ENCODE peak calls at places on chromosomes 1 and 21, in nine cellular contexts. E, Y, D, U, V, S, G, T and J are unnamed samples.

GRCh38 chr1:206579747-206580437 is 32.4 kb downstream of the EIF2D start:
- DNase-seq in G (no peak), Y (peak; percentile 97), E (peak; percentile 64), V (peak; percentile 79), S (peak; percentile 84), D (no peak), U (peak; percentile 69), T (peak; percentile 78), J (no peak)

GRCh38 chr1:24085007-24085406 is 26.9 kb downstream of the MYOM3 start:
- DNase-seq in D (no peak), V (no peak), U (no peak), E (no peak), G (no peak), S (no peak), T (no peak), Y (no peak), J (no peak)

GRCh38 chr1:44505210-44505993 is 100.3 kb downstream of the RNF220 start:
- DNase-seq in V (no peak), T (no peak), G (no peak), D (no peak), E (no peak), Y (no peak), U (no peak), S (no peak), J (no peak)

GRCh38 chr1:173554089-173554488 is 48.8 kb downstream of the SLC9C2 start:
- DNase-seq in G (no peak), Y (no peak), V (no peak), E (no peak), T (no peak), U (no peak), D (no peak), S (no peak), J (no peak)

GRCh38 chr21:36150192-36150711 is 6.4 kb upstream of the DOP1B start:
- DNase-seq in G (no peak), D (no peak), S (no peak), U (peak; percentile 69), E (peak; percentile 41), Y (no peak), V (no peak), T (no peak), J (no peak)

GRCh38 chr1:110667766-110668165 is 7.0 kb downstream of the KCNA3 start:
- DNase-seq in G (no peak), V (no peak), U (no peak), E (no peak), S (no peak), Y (no peak), T (no peak), D (no peak), J (no peak)

GRCh38 chr1:77977989-77978292 is 931 bp downstream of the FUBP1 start:
- DNase-seq in Y (no peak), G (no peak), D (no peak), U (no peak), S (no peak), V (no peak), T (no peak), E (no peak), J (no peak)

GRCh38 chr1:199515261-199515660 is 512.2 kb upstream of the NR5A2 start:
- DNase-seq in T (no peak), V (no peak), Y (no peak), D (no peak), U (no peak), G (no peak), E (no peak), S (no peak), J (no peak)

GRCh38 chr1:211639500-211640361 is 35.7 kb downstream of the NEK2 start:
- DNase-seq in Y (no peak), V (no peak), T (no peak), S (no peak), D (peak; percentile 71), G (no peak), E (peak; percentile 93), U (peak; percentile 93), J (peak; percentile 87)

GRCh38 chr1:30194046-30194619 is 529.3 kb downstream of the MATN1 start:
- DNase-seq in D (no peak), T (no peak), U (no peak), Y (no peak), E (no peak), V (no peak), S (no peak), G (no peak), J (no peak)

GRCh38 chr1:62689524-62689923 is 1.3 kb upstream of the DOCK7 start:
- DNase-seq in D (peak; percentile 43), G (no peak), V (no peak), T (no peak), E (peak; percentile 84), S (no peak), Y (no peak), U (peak; percentile 82), J (peak; percentile 52)

GRCh38 chr1:113744114-113744513 is 15.2 kb downstream of the PHTF1 start:
- DNase-seq in G (no peak), D (no peak), Y (no peak), U (no peak), V (no peak), S (no peak), T (no peak), E (no peak), J (no peak)

GRCh38 chr1:28243685-28244439 is 7.9 kb downstream of the ATP5IF1 start:
- DNase-seq in E (no peak), V (no peak), D (no peak), Y (no peak), S (peak; percentile 43), G (peak; percentile 39), U (no peak), T (no peak), J (no peak)

GRCh38 chr1:221987860-221988520 is 246.1 kb upstream of the DUSP10 start:
- DNase-seq in T (no peak), V (no peak), G (no peak), D (peak; percentile 73), Y (no peak), E (peak; percentile 81), U (peak; percentile 90), S (no peak), J (no peak)

GRCh38 chr1:182611787-182612186 is 7.6 kb upstream of the RGS16 start:
- DNase-seq in V (no peak), T (no peak), U (no peak), Y (no peak), D (no peak), G (no peak), S (no peak), E (no peak), J (no peak)

GRCh38 chr1:11013160-11013531 is 692 bp downstream of the TARDBP start:
- DNase-seq in E (no peak), G (no peak), D (no peak), U (no peak), V (no peak), T (no peak), Y (no peak), S (no peak), J (no peak)

GRCh38 chr1:226457307-226457712 is 49.4 kb upstream of the PARP1 start:
- DNase-seq in V (peak; percentile 23), S (peak; percentile 66), Y (no peak), E (peak; percentile 45), U (peak; percentile 39), D (no peak), G (no peak), T (peak; percentile 41), J (no peak)

GRCh38 chr21:42353623-42354022 is 2.8 kb upstream of the TFF2 start:
- DNase-seq in G (no peak), Y (no peak), E (no peak), S (no peak), T (no peak), U (no peak), D (no peak), V (no peak), J (no peak)

GRCh38 chr1:35707253-35708178 is 11.2 kb downstream of the C1orf216 start:
- DNase-seq in S (peak; percentile 16), U (no peak), T (peak; percentile 28), Y (no peak), V (no peak), D (no peak), G (peak; percentile 39), E (peak; percentile 34), J (no peak)

GRCh38 chr1:60906039-60906438 is 176.3 kb upstream of the NFIA start:
- DNase-seq in S (no peak), U (no peak), V (no peak), E (no peak), T (no peak), D (no peak), G (no peak), Y (no peak), J (no peak)

GRCh38 chr1:234135501-234135900 is 231.0 kb downstream of the SLC35F3 start:
- DNase-seq in D (no peak), S (no peak), U (no peak), V (no peak), Y (no peak), T (no peak), E (no peak), G (no peak), J (no peak)

GRCh38 chr1:186708578-186709203 is 28.5 kb upstream of the PTGS2 start:
- DNase-seq in Y (no peak), T (no peak), S (no peak), V (no peak), D (no peak), G (no peak), E (peak; percentile 5), U (no peak), J (no peak)

GRCh38 chr1:15332525-15332924 is 77.2 kb upstream of the EFHD2 start:
- DNase-seq in D (no peak), Y (no peak), V (no peak), T (no peak), S (no peak), G (no peak), U (no peak), E (no peak), J (no peak)

GRCh38 chr1:159921700-159922498 is 3.4 kb downstream of the TAGLN2 start:
- DNase-seq in V (no peak), U (peak; percentile 37), G (no peak), T (no peak), S (peak; percentile 45), Y (no peak), E (peak; percentile 38), D (no peak), J (no peak)

GRCh38 chr1:186785503-186785902 is 43.2 kb upstream of the PLA2G4A start:
- DNase-seq in Y (no peak), V (no peak), T (no peak), U (no peak), G (no peak), D (no peak), E (no peak), S (no peak), J (no peak)

GRCh38 chr1:166221316-166221715 is 54.5 kb upstream of the FAM78B start:
- DNase-seq in S (no peak), D (no peak), V (no peak), U (no peak), E (no peak), T (no peak), G (no peak), Y (no peak), J (no peak)

GRCh38 chr1:16921391-16922185 is at the start of gene CROCC:
- DNase-seq in V (no peak), D (no peak), Y (no peak), U (peak; percentile 86), T (peak; percentile 44), G (peak; percentile 70), S (peak; percentile 46), E (peak; percentile 53), J (no peak)

GRCh38 chr1:82269466-82269865 is 468.7 kb downstream of the ADGRL2 start:
- DNase-seq in D (no peak), E (peak; percentile 58), G (no peak), U (peak; percentile 54), T (no peak), Y (no peak), S (no peak), V (no peak), J (no peak)

GRCh38 chr1:22507582-22507981 is 55.7 kb upstream of the EPHA8 start:
- DNase-seq in Y (no peak), D (no peak), U (no peak), E (no peak), T (no peak), S (no peak), V (no peak), G (no peak), J (no peak)

GRCh38 chr1:70411360-70411844 is 334 bp downstream of the CTH start:
- DNase-seq in V (no peak), S (no peak), T (no peak), Y (no peak), D (no peak), E (no peak), U (no peak), G (no peak), J (no peak)